ENCODE peak calls at places on chromosomes 11 and 22, in six cellular contexts. One of them, this sample, is unnamed.
A peak's percentile ranks its signal among the peaks of the same experiment; 100 is the strongest.

GRCh38 chr11:24046731-24047130 is 450.1 kb upstream of the LUZP2 start:
- DNase-seq in SK-N-MC: no peak
- DNase-seq in body of pancreas: no peak
- DNase-seq in CD8-positive, alpha-beta memory T cell: no peak
- DNase-seq in right cardiac atrium: no peak
- DNase-seq in ovary: no peak
- DNase-seq in this sample: no peak

GRCh38 chr11:110759972-110760381 is 47.7 kb upstream of the ARHGAP20 start:
- DNase-seq in SK-N-MC: no peak
- DNase-seq in body of pancreas: no peak
- DNase-seq in CD8-positive, alpha-beta memory T cell: no peak
- DNase-seq in right cardiac atrium: no peak
- DNase-seq in ovary: no peak
- DNase-seq in this sample: no peak

GRCh38 chr11:119309953-119310681 is 6.8 kb downstream of the MCAM start:
- DNase-seq in SK-N-MC: no peak
- DNase-seq in body of pancreas: no peak
- DNase-seq in CD8-positive, alpha-beta memory T cell: no peak
- DNase-seq in right cardiac atrium: no peak
- DNase-seq in ovary: no peak
- DNase-seq in this sample: no peak

GRCh38 chr11:65308281-65308891 is 6.3 kb upstream of the CDC42EP2 start:
- DNase-seq in SK-N-MC: no peak
- DNase-seq in body of pancreas: peak; percentile 41
- DNase-seq in CD8-positive, alpha-beta memory T cell: no peak
- DNase-seq in right cardiac atrium: peak; percentile 66
- DNase-seq in ovary: no peak
- DNase-seq in this sample: no peak

GRCh38 chr11:107549253-107549953 is 16.1 kb downstream of the ALKBH8 start:
- DNase-seq in SK-N-MC: peak; percentile 34
- DNase-seq in body of pancreas: no peak
- DNase-seq in CD8-positive, alpha-beta memory T cell: no peak
- DNase-seq in right cardiac atrium: no peak
- DNase-seq in ovary: no peak
- DNase-seq in this sample: no peak

GRCh38 chr11:69135420-69136363 is 20.0 kb upstream of the SMIM38 start:
- DNase-seq in SK-N-MC: no peak
- DNase-seq in body of pancreas: peak; percentile 1
- DNase-seq in CD8-positive, alpha-beta memory T cell: no peak
- DNase-seq in right cardiac atrium: no peak
- DNase-seq in ovary: no peak
- DNase-seq in this sample: peak; percentile 2

GRCh38 chr22:24553597-24554315 is 1.2 kb downstream of the GUCD1 start:
- DNase-seq in SK-N-MC: no peak
- DNase-seq in body of pancreas: no peak
- DNase-seq in CD8-positive, alpha-beta memory T cell: no peak
- DNase-seq in right cardiac atrium: no peak
- DNase-seq in ovary: no peak
- DNase-seq in this sample: no peak

GRCh38 chr11:113014262-113014661 is 53.0 kb downstream of the NCAM1 start:
- DNase-seq in SK-N-MC: no peak
- DNase-seq in body of pancreas: no peak
- DNase-seq in CD8-positive, alpha-beta memory T cell: no peak
- DNase-seq in right cardiac atrium: peak; percentile 19
- DNase-seq in ovary: no peak
- DNase-seq in this sample: no peak

GRCh38 chr22:49400866-49401598 is 426.6 kb downstream of the BRD1 start:
- DNase-seq in SK-N-MC: no peak
- DNase-seq in body of pancreas: no peak
- DNase-seq in CD8-positive, alpha-beta memory T cell: no peak
- DNase-seq in right cardiac atrium: no peak
- DNase-seq in ovary: no peak
- DNase-seq in this sample: no peak

GRCh38 chr11:30683176-30683575 is 97.0 kb upstream of the MPPED2 start:
- DNase-seq in SK-N-MC: no peak
- DNase-seq in body of pancreas: no peak
- DNase-seq in CD8-positive, alpha-beta memory T cell: no peak
- DNase-seq in right cardiac atrium: no peak
- DNase-seq in ovary: no peak
- DNase-seq in this sample: no peak

GRCh38 chr22:36206255-36206654 is 4.6 kb upstream of the APOL4 start:
- DNase-seq in SK-N-MC: no peak
- DNase-seq in body of pancreas: no peak
- DNase-seq in CD8-positive, alpha-beta memory T cell: no peak
- DNase-seq in right cardiac atrium: no peak
- DNase-seq in ovary: no peak
- DNase-seq in this sample: no peak

GRCh38 chr11:122817121-122817520 is 21.2 kb upstream of the CRTAM start:
- DNase-seq in SK-N-MC: no peak
- DNase-seq in body of pancreas: peak; percentile 26
- DNase-seq in CD8-positive, alpha-beta memory T cell: no peak
- DNase-seq in right cardiac atrium: no peak
- DNase-seq in ovary: no peak
- DNase-seq in this sample: no peak

GRCh38 chr11:12416552-12416951 is 39.2 kb downstream of the PARVA start:
- DNase-seq in SK-N-MC: no peak
- DNase-seq in body of pancreas: no peak
- DNase-seq in CD8-positive, alpha-beta memory T cell: no peak
- DNase-seq in right cardiac atrium: no peak
- DNase-seq in ovary: no peak
- DNase-seq in this sample: no peak

GRCh38 chr11:130592056-130592455 is 143.6 kb downstream of the ADAMTS15 start:
- DNase-seq in SK-N-MC: no peak
- DNase-seq in body of pancreas: no peak
- DNase-seq in CD8-positive, alpha-beta memory T cell: no peak
- DNase-seq in right cardiac atrium: no peak
- DNase-seq in ovary: no peak
- DNase-seq in this sample: no peak

GRCh38 chr11:104531075-104531474 is 367.1 kb upstream of the PDGFD start:
- DNase-seq in SK-N-MC: no peak
- DNase-seq in body of pancreas: no peak
- DNase-seq in CD8-positive, alpha-beta memory T cell: no peak
- DNase-seq in right cardiac atrium: no peak
- DNase-seq in ovary: no peak
- DNase-seq in this sample: no peak

GRCh38 chr22:33467718-33468117 is 409.5 kb upstream of the SYN3 start:
- DNase-seq in SK-N-MC: no peak
- DNase-seq in body of pancreas: no peak
- DNase-seq in CD8-positive, alpha-beta memory T cell: no peak
- DNase-seq in right cardiac atrium: no peak
- DNase-seq in ovary: no peak
- DNase-seq in this sample: no peak

GRCh38 chr11:2531277-2531986 is 86.6 kb downstream of the KCNQ1 start:
- DNase-seq in SK-N-MC: no peak
- DNase-seq in body of pancreas: peak; percentile 83
- DNase-seq in CD8-positive, alpha-beta memory T cell: peak; percentile 60
- DNase-seq in right cardiac atrium: peak; percentile 70
- DNase-seq in ovary: peak; percentile 63
- DNase-seq in this sample: peak; percentile 81

GRCh38 chr22:38313384-38313955 is 3.8 kb downstream of the CSNK1E start:
- DNase-seq in SK-N-MC: no peak
- DNase-seq in body of pancreas: peak; percentile 42
- DNase-seq in CD8-positive, alpha-beta memory T cell: no peak
- DNase-seq in right cardiac atrium: peak; percentile 86
- DNase-seq in ovary: peak; percentile 93
- DNase-seq in this sample: no peak

GRCh38 chr22:27719535-27720227 is 81.9 kb downstream of the MN1 start:
- DNase-seq in SK-N-MC: no peak
- DNase-seq in body of pancreas: no peak
- DNase-seq in CD8-positive, alpha-beta memory T cell: no peak
- DNase-seq in right cardiac atrium: peak; percentile 43
- DNase-seq in ovary: no peak
- DNase-seq in this sample: no peak

GRCh38 chr11:2718817-2719438 is 19.1 kb upstream of the KCNQ1OT1 start:
- DNase-seq in SK-N-MC: no peak
- DNase-seq in body of pancreas: no peak
- DNase-seq in CD8-positive, alpha-beta memory T cell: no peak
- DNase-seq in right cardiac atrium: no peak
- DNase-seq in ovary: no peak
- DNase-seq in this sample: no peak

GRCh38 chr11:59794417-59794816 is 16.2 kb downstream of the MRPL16 start:
- DNase-seq in SK-N-MC: no peak
- DNase-seq in body of pancreas: no peak
- DNase-seq in CD8-positive, alpha-beta memory T cell: no peak
- DNase-seq in right cardiac atrium: no peak
- DNase-seq in ovary: no peak
- DNase-seq in this sample: no peak

GRCh38 chr11:47158242-47158641 is 18.4 kb downstream of the ARFGAP2 start:
- DNase-seq in SK-N-MC: no peak
- DNase-seq in body of pancreas: no peak
- DNase-seq in CD8-positive, alpha-beta memory T cell: no peak
- DNase-seq in right cardiac atrium: no peak
- DNase-seq in ovary: no peak
- DNase-seq in this sample: no peak
- H3K27ac ChIP-seq in SK-N-MC: no peak overlapping the region
- H3K27ac ChIP-seq in body of pancreas: no peak overlapping the region
- H3K27ac ChIP-seq in CD8-positive, alpha-beta memory T cell: no peak overlapping the region
- H3K27ac ChIP-seq in right cardiac atrium: no peak overlapping the region
- H3K27ac ChIP-seq in ovary: no peak overlapping the region
- H3K27ac ChIP-seq in this sample: no peak overlapping the region

GRCh38 chr11:32473282-32473909 is 38.1 kb upstream of the WT1 start:
- DNase-seq in SK-N-MC: no peak
- DNase-seq in body of pancreas: no peak
- DNase-seq in CD8-positive, alpha-beta memory T cell: no peak
- DNase-seq in right cardiac atrium: no peak
- DNase-seq in ovary: no peak
- DNase-seq in this sample: no peak
- H3K27ac ChIP-seq in SK-N-MC: no peak overlapping the region
- H3K27ac ChIP-seq in body of pancreas: no peak overlapping the region
- H3K27ac ChIP-seq in CD8-positive, alpha-beta memory T cell: no peak overlapping the region
- H3K27ac ChIP-seq in right cardiac atrium: no peak overlapping the region
- H3K27ac ChIP-seq in ovary: no peak overlapping the region
- H3K27ac ChIP-seq in this sample: no peak overlapping the region

GRCh38 chr11:20033806-20034205 is 126.5 kb downstream of the DBX1 start:
- DNase-seq in SK-N-MC: no peak
- DNase-seq in body of pancreas: peak; percentile 50
- DNase-seq in CD8-positive, alpha-beta memory T cell: no peak
- DNase-seq in right cardiac atrium: no peak
- DNase-seq in ovary: no peak
- DNase-seq in this sample: no peak
- H3K27ac ChIP-seq in SK-N-MC: no peak overlapping the region
- H3K27ac ChIP-seq in body of pancreas: no peak overlapping the region
- H3K27ac ChIP-seq in CD8-positive, alpha-beta memory T cell: no peak overlapping the region
- H3K27ac ChIP-seq in right cardiac atrium: no peak overlapping the region
- H3K27ac ChIP-seq in ovary: no peak overlapping the region
- H3K27ac ChIP-seq in this sample: no peak overlapping the region

GRCh38 chr11:96051820-96052219 is 127.9 kb upstream of the MTMR2 start:
- DNase-seq in SK-N-MC: no peak
- DNase-seq in body of pancreas: no peak
- DNase-seq in CD8-positive, alpha-beta memory T cell: no peak
- DNase-seq in right cardiac atrium: no peak
- DNase-seq in ovary: no peak
- DNase-seq in this sample: no peak

GRCh38 chr11:96055706-96056387 is 131.9 kb upstream of the MTMR2 start:
- DNase-seq in SK-N-MC: no peak
- DNase-seq in body of pancreas: no peak
- DNase-seq in CD8-positive, alpha-beta memory T cell: no peak
- DNase-seq in right cardiac atrium: no peak
- DNase-seq in ovary: no peak
- DNase-seq in this sample: no peak

GRCh38 chr11:96054870-96055705 is 131.2 kb upstream of the MTMR2 start:
- DNase-seq in SK-N-MC: no peak
- DNase-seq in body of pancreas: no peak
- DNase-seq in CD8-positive, alpha-beta memory T cell: no peak
- DNase-seq in right cardiac atrium: no peak
- DNase-seq in ovary: no peak
- DNase-seq in this sample: no peak

GRCh38 chr11:96050435-96051182 is 126.7 kb upstream of the MTMR2 start:
- DNase-seq in SK-N-MC: no peak
- DNase-seq in body of pancreas: no peak
- DNase-seq in CD8-positive, alpha-beta memory T cell: no peak
- DNase-seq in right cardiac atrium: no peak
- DNase-seq in ovary: no peak
- DNase-seq in this sample: no peak

DNA sequence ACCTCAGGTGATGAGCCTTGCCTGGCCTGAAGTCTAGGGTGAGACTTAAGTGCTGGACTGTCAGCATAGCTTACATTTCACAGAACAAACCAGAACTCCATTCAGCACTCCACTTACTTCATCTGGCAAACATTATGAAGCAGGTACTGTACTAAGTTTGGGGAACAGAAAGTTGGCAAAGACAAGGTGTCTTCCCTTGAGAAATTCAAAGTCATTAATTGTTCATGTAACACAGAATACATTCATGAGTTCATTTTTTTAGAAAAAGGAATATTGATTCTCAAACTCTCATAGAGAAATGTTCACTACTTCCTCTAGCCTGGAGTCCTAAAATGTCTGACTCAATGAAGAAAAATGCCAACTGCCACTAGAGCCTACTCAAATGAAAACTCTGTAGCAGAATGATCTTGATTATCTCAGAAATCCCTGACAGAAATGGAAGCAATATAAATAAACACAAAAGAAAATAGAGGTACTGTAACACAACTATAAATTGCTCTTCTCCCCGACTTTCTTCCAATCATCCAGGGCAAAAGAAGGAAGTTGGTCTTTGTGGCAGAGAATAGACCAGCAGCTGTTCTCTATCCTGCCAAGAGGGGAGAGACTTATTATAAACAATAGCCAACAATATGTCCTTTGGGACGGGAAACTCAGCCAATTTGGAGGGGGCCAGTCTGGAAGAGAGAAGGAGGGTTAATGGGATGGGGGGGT is 129.2 kb upstream of the MTMR2 start:
- DNase-seq in SK-N-MC: no peak
- DNase-seq in body of pancreas: no peak
- DNase-seq in CD8-positive, alpha-beta memory T cell: no peak
- DNase-seq in right cardiac atrium: no peak
- DNase-seq in ovary: no peak
- DNase-seq in this sample: no peak
- H3K27ac ChIP-seq in SK-N-MC: no peak overlapping the region
- H3K27ac ChIP-seq in body of pancreas: no peak overlapping the region
- H3K27ac ChIP-seq in CD8-positive, alpha-beta memory T cell: no peak overlapping the region
- H3K27ac ChIP-seq in right cardiac atrium: no peak overlapping the region
- H3K27ac ChIP-seq in ovary: no peak overlapping the region
- H3K27ac ChIP-seq in this sample: no peak overlapping the region

DNA sequence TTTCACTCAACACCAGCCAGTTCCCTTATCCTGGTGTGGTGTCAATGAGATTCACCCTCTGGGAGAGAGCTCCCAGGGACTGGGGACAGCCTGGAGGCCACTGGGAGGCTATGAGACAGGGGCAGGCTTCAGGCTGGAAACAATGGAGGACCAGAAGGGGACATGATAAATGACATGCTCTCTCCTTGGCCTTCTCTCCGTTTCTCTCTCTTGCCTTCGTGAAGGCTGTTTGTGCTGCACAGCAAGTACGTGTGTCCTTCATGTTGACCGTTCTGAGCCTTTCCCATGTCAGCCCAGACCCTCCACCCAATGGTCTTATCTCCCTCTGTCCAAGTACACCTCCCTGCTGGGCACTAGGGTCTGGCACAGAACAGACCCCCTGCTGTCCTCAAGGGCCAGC is 1.6 kb upstream of the LZTR1 start:
- DNase-seq in SK-N-MC: no peak
- DNase-seq in body of pancreas: no peak
- DNase-seq in CD8-positive, alpha-beta memory T cell: no peak
- DNase-seq in right cardiac atrium: no peak
- DNase-seq in ovary: no peak
- DNase-seq in this sample: no peak
- H3K27ac ChIP-seq in SK-N-MC: no peak overlapping the region
- H3K27ac ChIP-seq in body of pancreas: no peak overlapping the region
- H3K27ac ChIP-seq in CD8-positive, alpha-beta memory T cell: no peak overlapping the region
- H3K27ac ChIP-seq in right cardiac atrium: no peak overlapping the region
- H3K27ac ChIP-seq in ovary: peak overlapping the region; percentile 19
- H3K27ac ChIP-seq in this sample: no peak overlapping the region

GRCh38 chr22:41360126-41360525 is 21.6 kb upstream of the TEF start:
- DNase-seq in SK-N-MC: no peak
- DNase-seq in body of pancreas: no peak
- DNase-seq in CD8-positive, alpha-beta memory T cell: no peak
- DNase-seq in right cardiac atrium: no peak
- DNase-seq in ovary: no peak
- DNase-seq in this sample: no peak
- H3K27ac ChIP-seq in SK-N-MC: no peak overlapping the region
- H3K27ac ChIP-seq in body of pancreas: no peak overlapping the region
- H3K27ac ChIP-seq in CD8-positive, alpha-beta memory T cell: no peak overlapping the region
- H3K27ac ChIP-seq in right cardiac atrium: peak overlapping the region; percentile 25
- H3K27ac ChIP-seq in ovary: no peak overlapping the region
- H3K27ac ChIP-seq in this sample: no peak overlapping the region

This sample was measured in tibial nerve.